ENCODE peak calls at places on chromosomes 6 and 20, in six cellular contexts. G, X, N, K, J and U are unnamed samples.

GRCh38 chr6:164039954-164040375 is 625.4 kb downstream of the QKI start:
- DNase-seq in G (peak), X (no peak), N (peak), K (no peak), J (no peak), U (no peak)

GRCh38 chr6:141685416-141685815 is 447.3 kb upstream of the GJE1 start:
- DNase-seq in G (peak), X (no peak), N (no peak), K (no peak), J (no peak), U (no peak)

GRCh38 chr20:63475209-63475608 is 2.8 kb upstream of the KCNQ2 start:
- DNase-seq in G (peak), X (no peak), N (peak), K (no peak), J (peak), U (no peak)

GRCh38 chr20:43583982-43584432 is 6.7 kb upstream of the IFT52 start:
- DNase-seq in G (peak), X (peak), N (peak), K (peak), J (no peak), U (no peak)

GRCh38 chr6:1609662-1610496 is at the start of gene FOXC1:
- DNase-seq in G (peak), X (peak), N (peak), K (peak), J (peak), U (no peak)

GRCh38 chr6:18507018-18507415 is 119.9 kb downstream of the RNF144B start:
- DNase-seq in G (no peak), X (no peak), N (no peak), K (no peak), J (no peak), U (no peak)

GRCh38 chr20:29408034-29408695 is 1849.3 kb upstream of the DEFB115 start:
- DNase-seq in G (peak), X (no peak), N (no peak), K (no peak), J (no peak), U (no peak)

GRCh38 chr6:10610289-10610688 is 84.1 kb downstream of the C6orf52 start:
- DNase-seq in G (peak), X (no peak), N (no peak), K (no peak), J (no peak), U (no peak)

GRCh38 chr6:56652994-56653393 is 10.3 kb upstream of the DST start:
- DNase-seq in G (peak), X (no peak), N (peak), K (no peak), J (peak), U (no peak)

GRCh38 chr20:47922280-47922675 is 137.0 kb upstream of the SULF2 start:
- DNase-seq in G (peak), X (no peak), N (peak), K (no peak), J (peak), U (no peak)

GRCh38 chr6:147005499-147005898 is 198.7 kb upstream of the STXBP5 start:
- DNase-seq in G (no peak), X (no peak), N (no peak), K (no peak), J (no peak), U (no peak)

GRCh38 chr20:31920275-31920855 is 31.5 kb downstream of the PDRG1 start:
- DNase-seq in G (no peak), X (no peak), N (no peak), K (no peak), J (no peak), U (no peak)

GRCh38 chr20:31923388-31924271 is 28.2 kb downstream of the PDRG1 start:
- DNase-seq in G (no peak), X (no peak), N (no peak), K (no peak), J (no peak), U (no peak)

GRCh38 chr20:31922588-31922987 is 29.3 kb downstream of the PDRG1 start:
- DNase-seq in G (no peak), X (no peak), N (no peak), K (no peak), J (no peak), U (no peak)

GRCh38 chr20:31924561-31924960 is 27.3 kb downstream of the PDRG1 start:
- DNase-seq in G (no peak), X (no peak), N (no peak), K (no peak), J (no peak), U (no peak)

GRCh38 chr20:31922181-31922580 is 29.7 kb downstream of the PDRG1 start:
- DNase-seq in G (no peak), X (no peak), N (no peak), K (no peak), J (no peak), U (no peak)
- TF ChIP-seq CTCF in G (no peak), X (no peak), N (no peak), K (no peak), J (no peak), U (no peak)

GRCh38 chr6:43355862-43356590 is 13.4 kb downstream of the ZNF318 start:
- DNase-seq in G (peak), X (no peak), N (no peak), K (no peak), J (peak), U (no peak)
- TF ChIP-seq CTCF in G (peak), X (peak), N (no peak), K (no peak), J (peak), U (peak)

DNA sequence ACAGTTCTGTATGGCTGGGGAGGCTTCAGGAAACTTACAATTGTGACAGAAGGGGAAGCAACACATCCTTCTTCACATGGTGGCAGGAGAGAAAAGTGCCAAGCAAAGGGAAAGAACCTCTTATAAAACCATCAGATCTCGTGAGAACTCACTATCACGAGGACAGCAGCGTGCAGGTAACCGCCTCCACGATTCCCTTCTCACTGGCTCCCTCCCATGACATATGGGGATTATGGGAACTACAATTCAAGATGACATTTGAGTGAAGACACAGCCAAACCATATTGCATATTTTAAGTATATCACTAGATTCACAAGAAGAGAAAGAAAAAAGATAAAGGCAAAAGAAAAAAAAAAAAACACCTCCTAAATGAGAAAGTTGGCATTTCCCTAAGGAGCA is 431.9 kb upstream of the RGS17 start:
- DNase-seq in G (no peak), X (no peak), N (no peak), K (no peak), J (peak), U (no peak)
- TF ChIP-seq CTCF in G (peak), X (no peak), N (no peak), K (no peak), J (no peak), U (peak)

GRCh38 chr6:143136647-143137046 is 76.0 kb downstream of the AIG1 start:
- DNase-seq in G (no peak), X (no peak), N (no peak), K (no peak), J (no peak), U (no peak)
- TF ChIP-seq CTCF in G (no peak), X (no peak), N (no peak), K (no peak), J (no peak), U (no peak)

DNA sequence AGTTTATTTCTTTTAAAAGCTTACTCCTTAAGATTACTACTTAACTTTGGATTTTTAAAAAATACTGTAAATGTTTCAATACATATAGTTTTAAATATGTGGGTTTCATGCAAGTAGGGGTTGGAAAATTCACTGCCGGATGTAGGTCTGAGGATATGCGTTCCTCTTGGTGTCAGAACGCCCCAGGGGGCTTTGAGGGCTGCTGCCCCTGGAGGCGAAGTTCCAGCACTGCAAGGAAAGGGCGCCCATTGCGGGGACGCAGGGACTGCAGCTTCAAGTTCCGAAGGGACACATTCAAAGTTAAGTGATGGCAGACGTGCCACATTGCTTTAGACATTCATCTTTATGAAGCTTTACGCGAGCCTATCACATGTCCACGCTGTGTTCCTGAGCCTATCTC is 152.9 kb downstream of the SOD2 start:
- DNase-seq in G (no peak), X (no peak), N (no peak), K (no peak), J (peak), U (no peak)
- TF ChIP-seq CTCF in G (peak), X (peak), N (peak), K (no peak), J (no peak), U (peak)

DNA sequence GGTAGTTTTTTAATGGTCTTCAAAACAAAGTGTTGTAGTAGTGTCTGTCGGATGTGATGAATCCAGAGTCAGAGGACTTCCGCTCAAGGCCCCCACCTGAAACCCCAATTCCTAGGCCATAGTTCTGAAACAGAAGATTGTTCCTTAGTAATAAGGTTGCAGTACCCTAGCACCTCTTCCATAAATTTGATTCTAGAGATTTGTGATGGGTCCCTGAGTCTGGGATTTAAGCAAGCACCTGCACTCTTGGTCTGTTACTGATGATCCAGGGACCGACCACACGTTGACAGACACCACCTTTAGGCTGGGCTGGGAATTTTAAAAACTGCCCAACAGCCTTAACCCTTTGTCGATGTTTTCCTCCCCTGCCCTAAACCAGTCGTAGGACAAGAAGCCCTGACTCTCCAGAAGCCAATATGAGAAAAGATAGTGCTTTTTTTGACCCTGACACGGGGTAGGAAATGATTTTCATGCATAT is 1.2 kb downstream of the KCTD20 start:
- DNase-seq in G (peak), X (no peak), N (peak), K (no peak), J (peak), U (no peak)
- TF ChIP-seq CTCF in G (peak), X (peak), N (peak), K (no peak), J (peak), U (peak)

GRCh38 chr6:167139761-167140160 is 16.9 kb downstream of the CCR6 start:
- DNase-seq in G (no peak), X (no peak), N (no peak), K (no peak), J (no peak), U (no peak)
- TF ChIP-seq CTCF in G (no peak), X (no peak), N (no peak), K (no peak), J (no peak), U (peak)